ENCODE peak calls at places on chromosomes 13 and 19, in eight cellular contexts. L, G, Z, C, W, X, R and B are unnamed samples.

GRCh38 chr19:46731007-46731501 is 14.1 kb upstream of the PRKD2 start:
- DNase-seq in L (peak; percentile 97), G (no peak), Z (peak; percentile 96), C (peak; percentile 59), W (no peak), X (no peak), R (peak; percentile 71), B (peak; percentile 88)

GRCh38 chr19:23439623-23440022 is 44.4 kb upstream of the ZNF91 start:
- DNase-seq in L (no peak), G (no peak), Z (no peak), C (no peak), W (no peak), X (no peak), R (no peak), B (no peak)

GRCh38 chr13:107736149-107736548 is 479.2 kb downstream of the LIG4 start:
- DNase-seq in L (no peak), G (no peak), Z (no peak), C (no peak), W (no peak), X (no peak), R (no peak), B (no peak)

GRCh38 chr13:112879283-112879833 is 89.7 kb upstream of the MCF2L start:
- DNase-seq in L (peak; percentile 22), G (no peak), Z (no peak), C (no peak), W (peak; percentile 16), X (no peak), R (no peak), B (no peak)

GRCh38 chr19:54458648-54459281 is 4.8 kb downstream of the LENG9 start:
- DNase-seq in L (no peak), G (no peak), Z (no peak), C (no peak), W (no peak), X (no peak), R (peak; percentile 54), B (no peak)

GRCh38 chr19:53521373-53522202 is 16.4 kb upstream of the ZNF331 start:
- DNase-seq in L (no peak), G (peak; percentile 3), Z (no peak), C (no peak), W (no peak), X (no peak), R (no peak), B (no peak)

GRCh38 chr13:114259974-114260373 is 21.4 kb upstream of the UPF3A start:
- DNase-seq in L (no peak), G (no peak), Z (no peak), C (no peak), W (no peak), X (no peak), R (no peak), B (no peak)

GRCh38 chr13:19845758-19846157 is 17.7 kb downstream of the ZMYM5 start:
- DNase-seq in L (peak; percentile 97), G (no peak), Z (peak; percentile 96), C (peak; percentile 96), W (no peak), X (no peak), R (no peak), B (peak; percentile 93)

GRCh38 chr19:38290631-38291147 is 13.4 kb upstream of the C19orf33 start:
- DNase-seq in L (peak; percentile 98), G (no peak), Z (peak; percentile 90), C (peak; percentile 86), W (no peak), X (no peak), R (no peak), B (peak; percentile 51)

GRCh38 chr19:55273978-55274707 is 5.8 kb downstream of the HSPBP1 start:
- DNase-seq in L (no peak), G (no peak), Z (no peak), C (no peak), W (no peak), X (no peak), R (no peak), B (no peak)

GRCh38 chr19:28239270-28239669 is 973.7 kb downstream of the UQCRFS1 start:
- DNase-seq in L (no peak), G (no peak), Z (no peak), C (no peak), W (no peak), X (no peak), R (no peak), B (no peak)

GRCh38 chr13:74886496-74886895 is 595.5 kb downstream of the TBC1D4 start:
- DNase-seq in L (no peak), G (no peak), Z (no peak), C (no peak), W (no peak), X (no peak), R (no peak), B (no peak)

GRCh38 chr13:93628136-93628535 is 401.5 kb downstream of the GPC6 start:
- DNase-seq in L (no peak), G (no peak), Z (no peak), C (no peak), W (no peak), X (no peak), R (no peak), B (no peak)

GRCh38 chr13:51803018-51803417 is 945 bp downstream of the DHRS12 start:
- DNase-seq in L (no peak), G (no peak), Z (no peak), C (no peak), W (no peak), X (no peak), R (no peak), B (no peak)

GRCh38 chr19:45218887-45219780 is 26.1 kb downstream of the EXOC3L2 start:
- DNase-seq in L (peak; percentile 16), G (no peak), Z (no peak), C (no peak), W (no peak), X (no peak), R (no peak), B (no peak)

GRCh38 chr13:99956473-99957349 is 14.9 kb downstream of the ZIC5 start:
- DNase-seq in L (no peak), G (no peak), Z (no peak), C (no peak), W (no peak), X (no peak), R (no peak), B (no peak)

GRCh38 chr19:58575183-58576041 is 2.3 kb upstream of the MZF1 start:
- DNase-seq in L (peak; percentile 92), G (peak; percentile 74), Z (peak; percentile 88), C (peak; percentile 75), W (peak; percentile 93), X (no peak), R (peak; percentile 95), B (no peak)

GRCh38 chr13:46577656-46578589 is 25.0 kb downstream of the LRCH1 start:
- DNase-seq in L (peak; percentile 76), G (no peak), Z (no peak), C (no peak), W (no peak), X (no peak), R (no peak), B (no peak)

GRCh38 chr13:35987572-35988513 is 143.3 kb downstream of the DCLK1 start:
- DNase-seq in L (no peak), G (no peak), Z (no peak), C (no peak), W (peak; percentile 35), X (no peak), R (no peak), B (no peak)

GRCh38 chr13:75445717-75446529 is 36.0 kb downstream of the TBC1D4 start:
- DNase-seq in L (peak; percentile 13), G (no peak), Z (peak; percentile 5), C (no peak), W (no peak), X (no peak), R (no peak), B (no peak)

GRCh38 chr19:43504426-43505185 is at the start of gene PHLDB3:
- DNase-seq in L (no peak), G (no peak), Z (no peak), C (no peak), W (peak; percentile 55), X (no peak), R (peak; percentile 47), B (no peak)

GRCh38 chr13:108306768-108307332 is 37.3 kb downstream of the TNFSF13B start:
- DNase-seq in L (no peak), G (no peak), Z (no peak), C (no peak), W (no peak), X (no peak), R (no peak), B (no peak)

GRCh38 chr19:15841875-15842569 is 26.6 kb upstream of the OR10H1 start:
- DNase-seq in L (no peak), G (no peak), Z (no peak), C (no peak), W (no peak), X (no peak), R (no peak), B (no peak)

GRCh38 chr13:32468502-32469147 is 40.7 kb upstream of the N4BP2L1 start:
- DNase-seq in L (no peak), G (no peak), Z (no peak), C (no peak), W (no peak), X (no peak), R (no peak), B (no peak)

GRCh38 chr19:54186934-54187381 is 2.4 kb downstream of the MBOAT7 start:
- DNase-seq in L (no peak), G (no peak), Z (no peak), C (no peak), W (no peak), X (no peak), R (no peak), B (no peak)

GRCh38 chr13:75440100-75440499 is 41.9 kb downstream of the TBC1D4 start:
- DNase-seq in L (no peak), G (no peak), Z (no peak), C (no peak), W (no peak), X (no peak), R (no peak), B (no peak)

GRCh38 chr13:25109341-25109740 is 13.4 kb downstream of the PABPC3 start:
- DNase-seq in L (no peak), G (no peak), Z (no peak), C (no peak), W (no peak), X (no peak), R (no peak), B (no peak)

GRCh38 chr13:79966502-79966901 is 374.4 kb downstream of the SPRY2 start:
- DNase-seq in L (peak; percentile 16), G (no peak), Z (no peak), C (no peak), W (no peak), X (no peak), R (no peak), B (no peak)

GRCh38 chr19:34471906-34472305 is 9.7 kb upstream of the WTIP start:
- DNase-seq in L (no peak), G (no peak), Z (no peak), C (no peak), W (no peak), X (no peak), R (no peak), B (no peak)

GRCh38 chr13:40102854-40103253 is 447.4 kb downstream of the COG6 start:
- DNase-seq in L (peak; percentile 41), G (peak; percentile 96), Z (peak; percentile 95), C (peak; percentile 26), W (no peak), X (peak; percentile 51), R (no peak), B (peak; percentile 89)

GRCh38 chr13:44815507-44816074 is 173.7 kb downstream of the NUFIP1 start:
- DNase-seq in L (peak; percentile 97), G (peak; percentile 37), Z (peak; percentile 96), C (peak; percentile 92), W (no peak), X (no peak), R (no peak), B (peak; percentile 98)